ENCODE peak calls at places on chromosome 22, in six cellular contexts. Y is colonic mucosa; C is GM03348; I is stimulated activated CD8-positive, alpha-beta memory T cell treated with anti-CD3 and anti-CD28 coated beads, Interleukin-4, amount 100 ng/mL, for 4 hours; J is HTR-8/SVneo; F is Right ventricle myocardium inferior. X is an unnamed sample.

GRCh38 chr22:35037089-35037488 is 28.9 kb upstream of the ISX start:
- DNase-seq in Y (no peak), C (no peak), I (no peak), J (no peak), F (no peak), X (no peak)

GRCh38 chr22:29073618-29074275 is 912 bp downstream of the KREMEN1 start:
- DNase-seq in Y (peak; percentile 65), C (peak; percentile 49), I (no peak), J (no peak), F (peak; percentile 82), X (no peak)

GRCh38 chr22:34599567-34599966 is 466.4 kb upstream of the ISX start:
- DNase-seq in Y (no peak), C (no peak), I (no peak), J (no peak), F (no peak), X (no peak)

GRCh38 chr22:48342732-48343131 is 1484.9 kb downstream of the BRD1 start:
- DNase-seq in Y (no peak), C (no peak), I (no peak), J (no peak), F (no peak), X (no peak)

GRCh38 chr22:50119768-50120251 is 30.0 kb downstream of the MOV10L1 start:
- DNase-seq in Y (no peak), C (no peak), I (no peak), J (no peak), F (no peak), X (no peak)

GRCh38 chr22:37343863-37344734 is 61.8 kb downstream of the CYTH4 start:
- DNase-seq in Y (no peak), C (no peak), I (no peak), J (no peak), F (no peak), X (no peak)

GRCh38 chr22:41963453-41964105 is 5.7 kb upstream of the SEPTIN3 start:
- DNase-seq in Y (no peak), C (no peak), I (no peak), J (no peak), F (no peak), X (no peak)

GRCh38 chr22:48288541-48288940 is 1526.1 kb downstream of the TBC1D22A start:
- DNase-seq in Y (no peak), C (no peak), I (no peak), J (no peak), F (no peak), X (no peak)

GRCh38 chr22:36469094-36469710 is 12.2 kb downstream of the TXN2 start:
- DNase-seq in Y (no peak), C (no peak), I (no peak), J (no peak), F (peak; percentile 48), X (no peak)

GRCh38 chr22:42885446-42885845 is 28.4 kb upstream of the ARFGAP3 start:
- DNase-seq in Y (no peak), C (peak; percentile 65), I (no peak), J (no peak), F (no peak), X (no peak)

GRCh38 chr22:46846154-46846831 is 83.8 kb downstream of the TBC1D22A start:
- DNase-seq in Y (no peak), C (no peak), I (peak; percentile 4), J (no peak), F (no peak), X (no peak)

GRCh38 chr22:40733919-40734318 is 54.6 kb downstream of the MCHR1 start:
- DNase-seq in Y (no peak), C (no peak), I (no peak), J (no peak), F (no peak), X (no peak)

GRCh38 chr22:46051646-46052045 is 74.7 kb upstream of the WNT7B start:
- DNase-seq in Y (no peak), C (no peak), I (no peak), J (no peak), F (no peak), X (no peak)

GRCh38 chr22:46537946-46538815 is 761 bp upstream of the CELSR1 start:
- DNase-seq in Y (no peak), C (peak; percentile 62), I (no peak), J (no peak), F (no peak), X (no peak)

GRCh38 chr22:37309221-37310074 is 27.1 kb downstream of the CYTH4 start:
- DNase-seq in Y (no peak), C (no peak), I (no peak), J (no peak), F (peak; percentile 66), X (no peak)

GRCh38 chr22:37546436-37547248 is 13.6 kb upstream of the CDC42EP1 start:
- DNase-seq in Y (peak; percentile 57), C (peak; percentile 77), I (no peak), J (no peak), F (peak; percentile 82), X (no peak)

GRCh38 chr22:48939441-48940265 is 888.0 kb downstream of the BRD1 start:
- DNase-seq in Y (peak; percentile 10), C (no peak), I (no peak), J (no peak), F (no peak), X (no peak)

GRCh38 chr22:29379258-29379657 is 9.1 kb downstream of the AP1B1 start:
- DNase-seq in Y (no peak), C (no peak), I (no peak), J (no peak), F (no peak), X (no peak)

GRCh38 chr22:39999144-39999757 is 4.5 kb downstream of the FAM83F start:
- DNase-seq in Y (peak; percentile 79), C (no peak), I (no peak), J (no peak), F (no peak), X (no peak)

GRCh38 chr22:23035557-23036277 is 34.6 kb upstream of the GNAZ start:
- DNase-seq in Y (no peak), C (no peak), I (no peak), J (no peak), F (peak; percentile 11), X (peak; percentile 32)

GRCh38 chr22:49825944-49826602 is 1.6 kb downstream of the BRD1 start:
- DNase-seq in Y (peak; percentile 32), C (peak; percentile 48), I (peak; percentile 53), J (no peak), F (no peak), X (no peak)